ENCODE peak calls at places on chromosomes 4 and X, in six cellular contexts. X, Y, T, S, R and M are unnamed samples.

GRCh38 chr4:94558392-94558920 is 106.7 kb downstream of the PDLIM5 start:
- DNase-seq in X (no peak), Y (no peak), T (no peak), S (no peak), R (no peak), M (no peak)

GRCh38 chr4:128471576-128471975 is 184.0 kb upstream of the PGRMC2 start:
- DNase-seq in X (no peak), Y (no peak), T (no peak), S (no peak), R (no peak), M (no peak)

GRCh38 chr4:158161561-158162354 is 11.1 kb downstream of the GASK1B start:
- DNase-seq in X (no peak), Y (no peak), T (peak; percentile 21), S (no peak), R (no peak), M (no peak)

GRCh38 chrX:41971346-41971745 is 48.0 kb upstream of the CASK start:
- DNase-seq in X (no peak), Y (no peak), T (no peak), S (no peak), R (no peak), M (no peak)

GRCh38 chrX:137926090-137926489 is 360.2 kb downstream of the ZIC3 start:
- DNase-seq in X (no peak), Y (no peak), T (no peak), S (peak; percentile 5), R (peak; percentile 65), M (no peak)

GRCh38 chr4:152780267-152780811 is 585 bp downstream of the ARFIP1 start:
- DNase-seq in X (no peak), Y (no peak), T (no peak), S (no peak), R (no peak), M (no peak)

GRCh38 chr4:169160825-169161224 is 109.9 kb downstream of the SH3RF1 start:
- DNase-seq in X (no peak), Y (no peak), T (no peak), S (no peak), R (no peak), M (no peak)

GRCh38 chr4:89221175-89221867 is 86.3 kb downstream of the GPRIN3 start:
- DNase-seq in X (no peak), Y (no peak), T (no peak), S (no peak), R (no peak), M (no peak)

GRCh38 chr4:183097251-183098079 is 1.6 kb upstream of the WWC2 start:
- DNase-seq in X (no peak), Y (no peak), T (no peak), S (no peak), R (peak; percentile 85), M (peak; percentile 14)

GRCh38 chr4:158710814-158711213 is 12.4 kb downstream of the PPID start:
- DNase-seq in X (no peak), Y (no peak), T (no peak), S (no peak), R (no peak), M (no peak)

GRCh38 chr4:39732728-39733127 is 34.8 kb downstream of the UBE2K start:
- DNase-seq in X (peak; percentile 66), Y (no peak), T (no peak), S (no peak), R (no peak), M (no peak)

GRCh38 chr4:21790437-21791029 is 158.0 kb downstream of the KCNIP4 start:
- DNase-seq in X (no peak), Y (no peak), T (no peak), S (peak; percentile 20), R (no peak), M (no peak)

GRCh38 chr4:89928867-89929266 is 34.2 kb downstream of the MMRN1 start:
- DNase-seq in X (no peak), Y (no peak), T (no peak), S (no peak), R (no peak), M (no peak)

GRCh38 chr4:104677122-104677521 is 182.4 kb upstream of the CXXC4 start:
- DNase-seq in X (no peak), Y (no peak), T (no peak), S (no peak), R (peak; percentile 51), M (no peak)

GRCh38 chr4:102430511-102430910 is 70.6 kb upstream of the NFKB1 start:
- DNase-seq in X (no peak), Y (no peak), T (no peak), S (no peak), R (no peak), M (no peak)

GRCh38 chrX:12890467-12890866 is 16.0 kb upstream of the TLR8 start:
- DNase-seq in X (no peak), Y (no peak), T (no peak), S (peak; percentile 58), R (no peak), M (no peak)

GRCh38 chr4:93480452-93480851 is 348.1 kb upstream of the ATOH1 start:
- DNase-seq in X (no peak), Y (no peak), T (no peak), S (no peak), R (no peak), M (no peak)

GRCh38 chr4:119490335-119490734 is 138.3 kb downstream of the PDE5A start:
- DNase-seq in X (no peak), Y (no peak), T (no peak), S (peak; percentile 32), R (peak; percentile 63), M (no peak)

GRCh38 chrX:135543924-135544323 is 23.5 kb downstream of the INTS6L start:
- DNase-seq in X (no peak), Y (no peak), T (no peak), S (peak; percentile 54), R (peak; percentile 58), M (no peak)

GRCh38 chr4:10019521-10020051 is 1.7 kb downstream of the SLC2A9 start:
- DNase-seq in X (no peak), Y (no peak), T (no peak), S (no peak), R (no peak), M (peak; percentile 79)

GRCh38 chr4:131644619-131645018 is 1504.5 kb upstream of the PCDH10 start:
- DNase-seq in X (no peak), Y (no peak), T (no peak), S (no peak), R (peak; percentile 85), M (no peak)

GRCh38 chr4:123166023-123166422 is 230.6 kb upstream of the SPRY1 start:
- DNase-seq in X (no peak), Y (no peak), T (no peak), S (no peak), R (no peak), M (no peak)

GRCh38 chrX:150227321-150227860 is 135.7 kb upstream of the MAMLD1 start:
- DNase-seq in X (no peak), Y (no peak), T (no peak), S (no peak), R (no peak), M (no peak)

GRCh38 chr4:63170923-63171322 is 1238.3 kb downstream of the TECRL start:
- DNase-seq in X (no peak), Y (no peak), T (no peak), S (no peak), R (no peak), M (no peak)

GRCh38 chrX:23790147-23790497 is 7.1 kb downstream of the SAT1 start:
- DNase-seq in X (no peak), Y (no peak), T (no peak), S (no peak), R (no peak), M (no peak)

GRCh38 chr4:99468891-99469290 is 33.7 kb upstream of the ADH7 start:
- DNase-seq in X (no peak), Y (no peak), T (no peak), S (no peak), R (no peak), M (no peak)

GRCh38 chr4:76197971-76198410 is 15.6 kb downstream of the SCARB2 start:
- DNase-seq in X (peak; percentile 32), Y (no peak), T (no peak), S (no peak), R (no peak), M (no peak)

GRCh38 chr4:189048119-189048518 is 892.6 kb upstream of the FRG1 start:
- DNase-seq in X (no peak), Y (no peak), T (no peak), S (no peak), R (no peak), M (no peak)

GRCh38 chr4:71380721-71381120 is 41.9 kb downstream of the SLC4A4 start:
- DNase-seq in X (peak; percentile 13), Y (no peak), T (no peak), S (no peak), R (no peak), M (no peak)

DNA sequence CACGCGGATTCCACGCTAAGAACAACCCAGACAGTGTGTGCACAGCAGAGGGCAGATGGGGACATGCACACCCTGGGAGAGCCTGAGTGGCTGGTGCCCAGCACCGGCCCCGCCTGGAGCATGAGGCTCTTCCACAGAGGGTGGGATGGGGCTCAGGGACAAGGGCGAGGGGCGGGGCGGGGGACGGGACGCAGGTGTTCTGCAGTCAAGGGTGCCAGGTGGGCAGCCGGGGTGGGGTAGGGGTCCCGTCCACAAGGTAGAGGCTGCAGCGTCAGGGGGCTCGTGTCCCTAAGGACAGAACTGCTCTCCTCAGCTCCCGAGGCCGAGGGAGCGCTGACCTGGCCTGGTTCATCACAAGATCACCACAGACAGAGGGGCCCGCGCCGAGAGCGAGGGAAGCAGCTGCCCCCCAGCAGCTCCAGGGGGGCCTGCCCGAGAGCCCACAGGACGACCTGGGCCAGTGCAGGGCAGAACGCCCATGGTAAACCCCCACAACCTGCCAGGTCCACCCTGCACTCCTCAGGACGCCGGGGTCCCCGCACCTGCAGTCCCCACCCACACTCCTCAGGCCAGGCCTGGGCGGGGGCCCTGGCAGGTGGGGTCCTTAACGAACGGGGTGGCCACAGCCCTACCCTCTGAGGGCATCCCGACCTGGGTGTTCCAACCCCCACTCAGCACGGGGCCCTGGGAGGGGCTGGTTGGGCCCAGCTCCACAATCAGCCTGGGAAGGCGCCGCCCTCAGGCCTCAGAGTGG is 26.7 kb downstream of the CTBP1 start:
- DNase-seq in X (no peak), Y (no peak), T (no peak), S (no peak), R (no peak), M (no peak)
- H3K4me3 ChIP-seq in X (no peak overlapping the region), Y (no peak overlapping the region), T (no peak overlapping the region), S (no peak overlapping the region), R (no peak overlapping the region), M (no peak overlapping the region)

DNA sequence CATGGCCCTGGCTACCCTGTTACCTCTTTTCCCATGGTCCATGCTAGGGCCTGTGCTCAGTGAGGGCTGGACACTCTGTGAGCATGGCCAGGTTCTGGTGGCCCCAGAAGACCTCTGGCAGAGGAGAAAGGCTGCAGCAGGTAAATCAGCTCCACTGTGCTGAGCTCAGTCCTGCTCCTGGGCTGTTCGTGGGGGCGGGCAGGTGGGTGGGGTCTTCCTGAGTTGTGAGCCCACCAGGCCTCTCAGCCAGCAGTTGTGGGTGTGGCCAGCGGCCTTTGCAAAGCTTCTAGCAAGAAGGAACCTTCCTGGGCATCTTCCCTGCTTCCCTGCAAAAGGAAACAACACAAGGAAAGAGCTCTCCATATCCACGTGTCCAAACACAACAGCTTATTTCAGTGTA is 85.3 kb upstream of the STX18 start:
- DNase-seq in X (no peak), Y (no peak), T (no peak), S (no peak), R (peak; percentile 69), M (no peak)
- H3K4me3 ChIP-seq in X (no peak overlapping the region), Y (no peak overlapping the region), T (no peak overlapping the region), S (no peak overlapping the region), R (no peak overlapping the region), M (no peak overlapping the region)

GRCh38 chr4:153799708-153800074 is 10.8 kb upstream of the SFRP2 start:
- DNase-seq in X (no peak), Y (no peak), T (no peak), S (no peak), R (no peak), M (no peak)
- H3K4me3 ChIP-seq in X (no peak overlapping the region), Y (no peak overlapping the region), T (no peak overlapping the region), S (no peak overlapping the region), R (no peak overlapping the region), M (no peak overlapping the region)

GRCh38 chr4:87012265-87012953 is 77.6 kb downstream of the AFF1 start:
- DNase-seq in X (no peak), Y (no peak), T (no peak), S (no peak), R (no peak), M (no peak)
- H3K4me3 ChIP-seq in X (no peak overlapping the region), Y (no peak overlapping the region), T (peak overlapping the region; percentile 5), S (no peak overlapping the region), R (peak overlapping the region; percentile 75), M (no peak overlapping the region)